ENCODE peak calls at places on chromosomes 1 and 21, in four cellular contexts. One of them, this sample, is unnamed.

GRCh38 chr1:55195523-55196233 is 19.5 kb downstream of the USP24 start:
- DNase-seq in CD8-positive, alpha-beta T cell: no peak
- DNase-seq in heart right ventricle: no peak
- DNase-seq in AG04450: no peak
- DNase-seq in this sample: no peak

GRCh38 chr1:200180821-200181220 is 153.3 kb downstream of the NR5A2 start:
- DNase-seq in CD8-positive, alpha-beta T cell: no peak
- DNase-seq in heart right ventricle: peak; percentile 7
- DNase-seq in AG04450: no peak
- DNase-seq in this sample: no peak

GRCh38 chr1:91731815-91732214 is 154.1 kb downstream of the TGFBR3 start:
- DNase-seq in CD8-positive, alpha-beta T cell: no peak
- DNase-seq in heart right ventricle: no peak
- DNase-seq in AG04450: no peak
- DNase-seq in this sample: no peak

GRCh38 chr21:26041441-26042180 is 129.0 kb downstream of the APP start:
- DNase-seq in CD8-positive, alpha-beta T cell: no peak
- DNase-seq in heart right ventricle: no peak
- DNase-seq in AG04450: no peak
- DNase-seq in this sample: no peak

GRCh38 chr1:219322766-219323165 is 149.1 kb downstream of the LYPLAL1 start:
- DNase-seq in CD8-positive, alpha-beta T cell: no peak
- DNase-seq in heart right ventricle: no peak
- DNase-seq in AG04450: no peak
- DNase-seq in this sample: no peak

GRCh38 chr1:181033128-181033798 is 520 bp upstream of the MR1 start:
- DNase-seq in CD8-positive, alpha-beta T cell: no peak
- DNase-seq in heart right ventricle: peak; percentile 50
- DNase-seq in AG04450: no peak
- DNase-seq in this sample: no peak

GRCh38 chr1:241637604-241638003 is 2.6 kb downstream of the CHML start:
- DNase-seq in CD8-positive, alpha-beta T cell: no peak
- DNase-seq in heart right ventricle: no peak
- DNase-seq in AG04450: no peak
- DNase-seq in this sample: no peak

GRCh38 chr21:33036430-33037162 is 10.9 kb downstream of the OLIG2 start:
- DNase-seq in CD8-positive, alpha-beta T cell: no peak
- DNase-seq in heart right ventricle: no peak
- DNase-seq in AG04450: peak; percentile 18
- DNase-seq in this sample: no peak

GRCh38 chr1:116123837-116124533 is 12.8 kb downstream of the MAB21L3 start:
- DNase-seq in CD8-positive, alpha-beta T cell: no peak
- DNase-seq in heart right ventricle: no peak
- DNase-seq in AG04450: no peak
- DNase-seq in this sample: no peak

GRCh38 chr1:43773821-43774220 is 66.5 kb downstream of the ST3GAL3 start:
- DNase-seq in CD8-positive, alpha-beta T cell: no peak
- DNase-seq in heart right ventricle: no peak
- DNase-seq in AG04450: no peak
- DNase-seq in this sample: no peak

GRCh38 chr21:43645414-43645891 is 13.8 kb downstream of the HSF2BP start:
- DNase-seq in CD8-positive, alpha-beta T cell: no peak
- DNase-seq in heart right ventricle: peak; percentile 69
- DNase-seq in AG04450: peak; percentile 42
- DNase-seq in this sample: peak; percentile 92

GRCh38 chr21:21688877-21689276 is 690.7 kb downstream of the NCAM2 start:
- DNase-seq in CD8-positive, alpha-beta T cell: no peak
- DNase-seq in heart right ventricle: peak; percentile 4
- DNase-seq in AG04450: no peak
- DNase-seq in this sample: no peak

GRCh38 chr1:243798726-243799125 is 51.3 kb downstream of the AKT3 start:
- DNase-seq in CD8-positive, alpha-beta T cell: no peak
- DNase-seq in heart right ventricle: no peak
- DNase-seq in AG04450: peak; percentile 42
- DNase-seq in this sample: no peak

GRCh38 chr1:84479998-84480397 is 932 bp downstream of the RPF1 start:
- DNase-seq in CD8-positive, alpha-beta T cell: no peak
- DNase-seq in heart right ventricle: no peak
- DNase-seq in AG04450: no peak
- DNase-seq in this sample: no peak

GRCh38 chr21:43865471-43866181 is 603 bp downstream of the AGPAT3 start:
- DNase-seq in CD8-positive, alpha-beta T cell: no peak
- DNase-seq in heart right ventricle: peak; percentile 47
- DNase-seq in AG04450: no peak
- DNase-seq in this sample: no peak

GRCh38 chr1:44947060-44947773 is 39.2 kb downstream of the EIF2B3 start:
- DNase-seq in CD8-positive, alpha-beta T cell: no peak
- DNase-seq in heart right ventricle: peak; percentile 56
- DNase-seq in AG04450: peak; percentile 57
- DNase-seq in this sample: no peak

GRCh38 chr1:60280764-60281278 is 207.3 kb upstream of the C1orf87 start:
- DNase-seq in CD8-positive, alpha-beta T cell: no peak
- DNase-seq in heart right ventricle: no peak
- DNase-seq in AG04450: no peak
- DNase-seq in this sample: no peak

GRCh38 chr1:171188388-171189266 is 3.5 kb downstream of the FMO2 start:
- DNase-seq in CD8-positive, alpha-beta T cell: no peak
- DNase-seq in heart right ventricle: peak; percentile 78
- DNase-seq in AG04450: peak; percentile 20
- DNase-seq in this sample: peak; percentile 68

GRCh38 chr1:70043806-70044205 is 161.6 kb downstream of the LRRC40 start:
- DNase-seq in CD8-positive, alpha-beta T cell: no peak
- DNase-seq in heart right ventricle: peak; percentile 9
- DNase-seq in AG04450: peak; percentile 50
- DNase-seq in this sample: no peak

GRCh38 chr1:168338589-168339503 is 58.2 kb downstream of the TBX19 start:
- DNase-seq in CD8-positive, alpha-beta T cell: no peak
- DNase-seq in heart right ventricle: no peak
- DNase-seq in AG04450: no peak
- DNase-seq in this sample: no peak

DNA sequence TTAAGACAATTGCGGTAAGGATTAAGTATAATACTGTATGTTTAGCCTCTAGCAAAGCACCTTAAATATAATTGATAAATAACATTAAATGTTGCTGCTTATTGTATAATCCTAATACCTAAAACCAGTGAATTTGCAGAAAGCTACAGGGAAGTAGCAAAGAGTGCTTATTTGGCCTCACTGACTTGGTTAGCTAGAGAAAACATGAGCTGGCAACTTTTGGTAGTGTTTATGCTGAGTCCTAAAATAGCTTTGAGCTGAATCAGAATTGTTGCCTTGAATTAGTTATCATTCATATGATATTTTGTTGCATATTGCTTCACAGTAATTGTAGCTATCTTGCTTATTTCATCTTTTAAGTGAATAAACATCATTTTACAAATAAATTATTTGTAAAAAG is 3.5 kb downstream of the TRIM67 start:
- DNase-seq in CD8-positive, alpha-beta T cell: no peak
- DNase-seq in heart right ventricle: no peak
- DNase-seq in AG04450: no peak
- DNase-seq in this sample: no peak
- H3K27me3 ChIP-seq in CD8-positive, alpha-beta T cell: peaks cover 22% of the 10 kb centered on the region
- H3K27me3 ChIP-seq in heart right ventricle: peaks cover 14% of the 10 kb centered on the region
- H3K27me3 ChIP-seq in AG04450: peaks cover 34% of the 10 kb centered on the region
- H3K27me3 ChIP-seq in this sample: no peaks in the 10 kb centered on the region

DNA sequence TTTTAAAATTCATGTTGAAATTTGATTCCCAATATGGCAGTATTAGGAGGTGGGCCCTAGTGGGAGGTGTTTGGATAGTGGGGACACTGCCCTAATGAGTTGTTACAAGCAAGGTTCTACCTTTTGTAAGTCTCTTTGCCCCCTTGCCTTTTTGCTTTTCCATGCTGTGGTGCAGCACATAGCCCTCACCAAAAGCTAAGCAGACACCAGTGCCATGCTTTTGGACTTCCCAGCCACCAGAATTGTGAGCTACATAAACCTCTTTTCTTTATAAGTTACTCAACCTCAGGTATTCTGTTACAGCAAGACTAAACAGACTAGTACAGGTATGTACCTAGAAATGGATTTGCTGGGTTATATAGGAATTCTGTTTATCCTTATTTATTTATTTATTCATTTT is 13.7 kb downstream of the ZMYM4 start:
- DNase-seq in CD8-positive, alpha-beta T cell: no peak
- DNase-seq in heart right ventricle: no peak
- DNase-seq in AG04450: no peak
- DNase-seq in this sample: no peak
- H3K9me3 ChIP-seq in CD8-positive, alpha-beta T cell: peaks cover 7% of the 10 kb centered on the region
- H3K9me3 ChIP-seq in heart right ventricle: peaks cover 4% of the 10 kb centered on the region
- H3K9me3 ChIP-seq in AG04450: peaks cover 7% of the 10 kb centered on the region
- H3K9me3 ChIP-seq in this sample: peaks cover 13% of the 10 kb centered on the region

GRCh38 chr21:35352066-35352770 is 303.1 kb upstream of the RUNX1 start:
- DNase-seq in CD8-positive, alpha-beta T cell: no peak
- DNase-seq in heart right ventricle: no peak
- DNase-seq in AG04450: no peak
- DNase-seq in this sample: no peak

GRCh38 chr21:35354078-35354477 is 305.0 kb upstream of the RUNX1 start:
- DNase-seq in CD8-positive, alpha-beta T cell: no peak
- DNase-seq in heart right ventricle: no peak
- DNase-seq in AG04450: no peak
- DNase-seq in this sample: no peak

GRCh38 chr21:35351434-35351833 is 302.3 kb upstream of the RUNX1 start:
- DNase-seq in CD8-positive, alpha-beta T cell: no peak
- DNase-seq in heart right ventricle: no peak
- DNase-seq in AG04450: no peak
- DNase-seq in this sample: no peak

GRCh38 chr21:35350965-35351364 is 301.9 kb upstream of the RUNX1 start:
- DNase-seq in CD8-positive, alpha-beta T cell: no peak
- DNase-seq in heart right ventricle: no peak
- DNase-seq in AG04450: no peak
- DNase-seq in this sample: no peak

GRCh38 chr21:35352787-35353186 is 303.7 kb upstream of the RUNX1 start:
- DNase-seq in CD8-positive, alpha-beta T cell: no peak
- DNase-seq in heart right ventricle: no peak
- DNase-seq in AG04450: no peak
- DNase-seq in this sample: no peak
- H3K27me3 ChIP-seq in CD8-positive, alpha-beta T cell: no peaks in the 10 kb centered on the region
- H3K27me3 ChIP-seq in heart right ventricle: no peaks in the 10 kb centered on the region
- H3K27me3 ChIP-seq in AG04450: no peaks in the 10 kb centered on the region
- H3K27me3 ChIP-seq in this sample: no peaks in the 10 kb centered on the region

DNA sequence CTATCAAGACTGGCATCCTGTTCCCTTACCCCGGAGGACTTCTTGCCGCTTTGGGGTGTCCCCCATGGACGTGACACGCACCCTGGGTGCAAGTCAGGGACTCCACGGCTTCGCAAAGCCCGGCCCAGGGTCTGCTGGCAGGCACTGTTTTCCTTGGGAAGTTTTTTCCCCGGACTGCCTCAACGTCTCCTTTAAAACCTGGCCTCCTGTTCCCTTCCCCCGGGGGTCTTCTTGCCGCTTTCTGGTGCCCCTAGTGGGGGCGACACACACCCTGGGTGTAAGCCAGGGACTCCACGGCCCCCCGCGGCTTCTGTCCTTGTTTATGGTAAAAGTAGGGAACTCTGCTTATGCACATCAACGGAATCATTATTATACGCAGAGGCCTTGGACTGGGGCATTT is 136.6 kb downstream of the LIPI start:
- DNase-seq in CD8-positive, alpha-beta T cell: no peak
- DNase-seq in heart right ventricle: no peak
- DNase-seq in AG04450: no peak
- DNase-seq in this sample: peak; percentile 16
- H3K9me3 ChIP-seq in CD8-positive, alpha-beta T cell: no peaks in the 10 kb centered on the region
- H3K9me3 ChIP-seq in heart right ventricle: no peaks in the 10 kb centered on the region
- H3K9me3 ChIP-seq in AG04450: peaks cover 83% of the 10 kb centered on the region
- H3K9me3 ChIP-seq in this sample: no peaks in the 10 kb centered on the region

DNA sequence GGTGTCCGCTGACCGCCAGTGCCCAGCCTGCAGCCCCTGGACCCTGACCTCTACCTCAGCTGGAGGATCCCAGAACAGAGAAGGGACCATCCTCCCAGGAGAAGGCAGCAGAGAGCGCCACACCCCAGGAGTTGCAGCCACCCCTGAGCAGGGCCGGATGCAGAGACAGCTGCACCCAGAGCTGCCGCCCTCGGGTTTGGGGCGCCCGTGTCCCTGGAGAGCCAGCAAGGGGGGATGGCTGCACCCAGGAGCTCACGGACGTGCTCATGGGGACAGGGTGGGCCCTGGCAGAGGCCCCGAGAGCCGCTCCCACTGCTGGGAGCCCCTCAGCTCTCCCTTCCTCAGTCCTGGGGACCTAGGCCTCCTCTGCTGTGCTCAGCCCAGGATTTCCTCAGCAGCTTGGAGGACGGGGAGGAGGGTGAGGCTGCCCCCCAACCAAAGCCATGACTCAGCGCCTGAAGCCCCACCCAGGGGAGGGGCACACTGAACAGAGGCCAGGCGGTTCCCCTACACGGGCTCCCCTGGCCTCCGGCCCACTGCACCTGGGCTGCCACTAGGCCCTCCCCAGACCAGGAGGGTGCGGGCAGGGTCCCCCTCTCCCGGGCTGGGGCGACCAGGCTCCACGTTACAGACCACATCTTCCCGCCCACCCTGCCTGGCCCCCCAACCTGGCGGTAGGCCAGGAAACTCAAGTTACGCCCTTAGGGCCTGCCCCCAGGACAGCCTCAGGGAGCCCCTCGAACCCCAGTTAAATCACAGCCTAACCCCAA is 2.2 kb downstream of the ACAP3 start:
- DNase-seq in CD8-positive, alpha-beta T cell: peak; percentile 44
- DNase-seq in heart right ventricle: peak; percentile 77
- DNase-seq in AG04450: peak; percentile 29
- DNase-seq in this sample: peak; percentile 82
- H3K27me3 ChIP-seq in CD8-positive, alpha-beta T cell: no peaks in the 10 kb centered on the region
- H3K27me3 ChIP-seq in heart right ventricle: no peaks in the 10 kb centered on the region
- H3K27me3 ChIP-seq in AG04450: no peaks in the 10 kb centered on the region
- H3K27me3 ChIP-seq in this sample: no peaks in the 10 kb centered on the region

DNA sequence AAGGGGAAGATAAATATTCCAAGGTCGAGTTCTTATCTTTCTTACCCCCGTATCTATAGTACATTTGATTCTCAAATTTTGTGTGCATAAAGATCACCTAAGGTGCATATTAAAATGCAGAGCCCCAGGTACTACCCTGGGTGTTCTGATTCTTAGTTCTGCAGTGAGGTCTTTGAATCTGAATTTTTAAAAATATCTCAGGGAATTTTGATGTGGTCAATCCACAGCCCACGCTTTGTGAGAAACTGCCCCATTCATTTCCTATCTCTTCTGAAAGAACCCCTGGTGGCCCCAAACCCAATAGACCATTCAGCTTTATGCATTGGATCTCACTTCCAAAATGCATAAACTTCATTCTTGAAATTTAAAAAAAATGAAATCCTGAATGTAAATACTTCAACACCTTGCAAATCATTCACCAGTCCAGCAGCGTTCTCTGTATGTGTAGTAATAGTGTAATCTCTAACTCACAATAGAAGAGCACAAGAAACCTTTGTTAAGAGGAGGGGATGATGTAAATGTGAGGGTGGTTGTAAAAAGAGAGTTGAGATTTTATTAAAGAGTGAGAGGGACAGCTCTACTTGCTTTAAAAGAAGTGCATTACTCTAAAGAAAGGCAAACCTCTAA is 108.8 kb upstream of the ZP4 start:
- DNase-seq in CD8-positive, alpha-beta T cell: no peak
- DNase-seq in heart right ventricle: no peak
- DNase-seq in AG04450: no peak
- DNase-seq in this sample: no peak
- H3K9me3 ChIP-seq in CD8-positive, alpha-beta T cell: no peaks in the 10 kb centered on the region
- H3K9me3 ChIP-seq in heart right ventricle: no peaks in the 10 kb centered on the region
- H3K9me3 ChIP-seq in AG04450: peaks cover 3% of the 10 kb centered on the region
- H3K9me3 ChIP-seq in this sample: no peaks in the 10 kb centered on the region

GRCh38 chr1:223840254-223840653 is 5.5 kb downstream of the TP53BP2 start:
- DNase-seq in CD8-positive, alpha-beta T cell: no peak
- DNase-seq in heart right ventricle: no peak
- DNase-seq in AG04450: no peak
- DNase-seq in this sample: no peak
- H3K27me3 ChIP-seq in CD8-positive, alpha-beta T cell: no peaks in the 10 kb centered on the region
- H3K27me3 ChIP-seq in heart right ventricle: no peaks in the 10 kb centered on the region
- H3K27me3 ChIP-seq in AG04450: no peaks in the 10 kb centered on the region
- H3K27me3 ChIP-seq in this sample: no peaks in the 10 kb centered on the region

This sample was measured in right atrium auricular region.